ENCODE peak calls at places on chromosomes 5 and 9, in four cellular contexts. I, U, W and T are unnamed samples. For H3K4me1, the result is how much of the 10 kb centered on the place peaks cover.

GRCh38 chr5:80738466-80738865 is 83.7 kb upstream of the DHFR start:
- DNase-seq in I (no peak), U (no peak), W (no peak), T (no peak)

GRCh38 chr9:99823392-99824377 is 2.0 kb downstream of the NR4A3 start:
- DNase-seq in I (peak), U (peak), W (peak), T (peak)

GRCh38 chr5:1330847-1331831 is 13.8 kb downstream of the CLPTM1L start:
- DNase-seq in I (no peak), U (no peak), W (no peak), T (no peak)

GRCh38 chr9:104386425-104387069 is 117.5 kb upstream of the OR13F1 start:
- DNase-seq in I (peak), U (no peak), W (no peak), T (no peak)

GRCh38 chr5:173161148-173161547 is 16.8 kb downstream of the BNIP1 start:
- DNase-seq in I (no peak), U (no peak), W (no peak), T (no peak)

GRCh38 chr5:138054863-138055558 is 22.1 kb upstream of the FAM13B start:
- DNase-seq in I (peak), U (no peak), W (no peak), T (no peak)

GRCh38 chr9:33510264-33511183 is 13.5 kb upstream of the ANKRD18B start:
- DNase-seq in I (peak), U (peak), W (peak), T (peak)

GRCh38 chr9:128835246-128836210 is 5.9 kb upstream of the SPOUT1 start:
- DNase-seq in I (no peak), U (no peak), W (no peak), T (no peak)

GRCh38 chr5:22314548-22314947 is 538.6 kb downstream of the CDH12 start:
- DNase-seq in I (no peak), U (no peak), W (no peak), T (no peak)

GRCh38 chr5:39080168-39080567 is 6.0 kb upstream of the RICTOR start:
- DNase-seq in I (no peak), U (no peak), W (no peak), T (no peak)

GRCh38 chr5:2680979-2681378 is 70.5 kb downstream of the IRX2 start:
- DNase-seq in I (no peak), U (no peak), W (no peak), T (no peak)

GRCh38 chr5:72036951-72037350 is 70.3 kb upstream of the MAP1B start:
- DNase-seq in I (peak), U (no peak), W (no peak), T (peak)

GRCh38 chr9:2055203-2055658 is 40.1 kb downstream of the SMARCA2 start:
- DNase-seq in I (no peak), U (no peak), W (no peak), T (no peak)

GRCh38 chr5:63697811-63698210 is 264.4 kb downstream of the HTR1A start:
- DNase-seq in I (no peak), U (no peak), W (no peak), T (no peak)

GRCh38 chr5:25418978-25419377 is 774.2 kb upstream of the CDH10 start:
- DNase-seq in I (no peak), U (no peak), W (no peak), T (no peak)

GRCh38 chr9:37873955-37874354 is 30.0 kb downstream of the SLC25A51 start:
- DNase-seq in I (no peak), U (no peak), W (no peak), T (no peak)

GRCh38 chr9:83185517-83186192 is 122.7 kb upstream of the RASEF start:
- DNase-seq in I (peak), U (no peak), W (no peak), T (no peak)

GRCh38 chr9:81979196-81979595 is 9.4 kb upstream of the SPATA31D1 start:
- DNase-seq in I (no peak), U (no peak), W (no peak), T (no peak)

GRCh38 chr5:143011621-143012020 is 241.4 kb downstream of the ARHGAP26 start:
- DNase-seq in I (no peak), U (no peak), W (no peak), T (no peak)

GRCh38 chr5:50900952-50901510 is 234.6 kb downstream of the PARP8 start:
- DNase-seq in I (no peak), U (no peak), W (no peak), T (no peak)

GRCh38 chr9:63816742-63817621 is 1468.0 kb downstream of the FOXD4L5 start:
- DNase-seq in I (peak), U (peak), W (peak), T (peak)

GRCh38 chr9:114112778-114113585 is 13.9 kb upstream of the KIF12 start:
- DNase-seq in I (no peak), U (peak), W (no peak), T (peak)

GRCh38 chr9:70480405-70480980 is 66.0 kb upstream of the KLF9 start:
- DNase-seq in I (no peak), U (peak), W (no peak), T (peak)

GRCh38 chr5:141734501-141735231 is 52.6 kb upstream of the ARAP3 start:
- DNase-seq in I (peak), U (no peak), W (peak), T (no peak)

GRCh38 chr5:68350176-68350575 is 134.6 kb downstream of the PIK3R1 start:
- DNase-seq in I (no peak), U (no peak), W (no peak), T (no peak)

GRCh38 chr5:172496671-172497371 is 42.5 kb upstream of the SH3PXD2B start:
- DNase-seq in I (no peak), U (no peak), W (no peak), T (peak)

GRCh38 chr9:12935714-12936113 is 160.9 kb downstream of the LURAP1L start:
- DNase-seq in I (no peak), U (no peak), W (no peak), T (no peak)

GRCh38 chr5:138605254-138605972 is 30.2 kb upstream of the HSPA9 start:
- DNase-seq in I (no peak), U (no peak), W (no peak), T (no peak)

GRCh38 chr5:3695818-3696217 is 100.2 kb downstream of the IRX1 start:
- DNase-seq in I (peak), U (no peak), W (no peak), T (no peak)

GRCh38 chr5:65893749-65894430 is 32.5 kb upstream of the ERBIN start:
- DNase-seq in I (peak), U (no peak), W (no peak), T (no peak)

GRCh38 chr5:163569284-163569683 is 63.9 kb downstream of the MAT2B start:
- DNase-seq in I (no peak), U (no peak), W (no peak), T (no peak)

GRCh38 chr9:112308576-112308975 is 24.8 kb downstream of the PTBP3 start:
- DNase-seq in I (peak), U (no peak), W (no peak), T (no peak)

GRCh38 chr5:128965011-128965637 is at the start of gene SLC27A6:
- DNase-seq in I (peak), U (peak), W (no peak), T (peak)

GRCh38 chr5:67301285-67301904 is 104.8 kb upstream of the CD180 start:
- DNase-seq in I (no peak), U (no peak), W (no peak), T (no peak)

GRCh38 chr9:5265939-5266338 is 34.7 kb downstream of the INSL4 start:
- DNase-seq in I (peak), U (no peak), W (no peak), T (no peak)

GRCh38 chr9:127721391-127721821 is 5.5 kb downstream of the TTC16 start:
- DNase-seq in I (no peak), U (no peak), W (no peak), T (no peak)

GRCh38 chr9:92547356-92547755 is 11.6 kb upstream of the ECM2 start:
- DNase-seq in I (no peak), U (no peak), W (no peak), T (no peak)

DNA sequence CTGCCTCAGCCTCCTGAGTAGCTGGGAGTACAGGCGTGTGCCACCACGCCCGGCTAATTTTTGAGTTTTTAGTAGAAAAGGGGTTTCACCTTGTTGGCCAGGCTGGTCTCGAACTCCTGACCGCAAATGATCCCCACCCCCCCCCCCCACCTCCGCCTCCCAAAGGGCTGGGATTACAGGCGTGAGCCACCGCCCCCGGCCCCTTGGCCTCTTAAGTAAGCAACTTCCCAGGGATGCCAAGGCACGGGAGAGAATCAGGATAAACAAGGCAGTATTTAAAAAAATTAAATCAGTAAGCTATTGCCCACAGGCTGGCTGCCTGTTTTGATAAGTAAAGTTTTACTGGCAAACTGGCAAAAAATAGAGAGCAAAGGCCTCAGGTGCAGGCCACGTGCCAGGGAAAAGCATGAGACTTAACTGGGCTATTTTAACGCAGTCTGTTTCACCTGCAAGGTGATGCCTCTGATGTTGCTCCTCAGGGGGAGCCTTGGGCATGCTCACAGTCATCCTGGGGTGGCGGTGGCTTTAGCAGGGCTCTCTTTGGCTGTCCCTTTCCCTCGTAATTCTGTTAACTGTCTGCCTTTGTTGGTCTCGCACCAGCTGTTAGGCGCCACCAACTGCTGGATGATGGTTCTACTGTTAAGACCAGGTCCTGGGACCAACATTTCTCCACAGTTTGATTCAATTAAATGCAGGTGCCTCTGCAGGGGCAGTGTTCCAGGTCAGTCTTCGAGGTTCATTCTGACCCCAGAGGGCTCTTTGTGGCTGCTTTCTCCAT is 19.4 kb upstream of the RNF130 start:
- DNase-seq in I (peak), U (no peak), W (no peak), T (no peak)
- H3K4me3 ChIP-seq in I (peak), U (peak), W (no peak), T (peak)

DNA sequence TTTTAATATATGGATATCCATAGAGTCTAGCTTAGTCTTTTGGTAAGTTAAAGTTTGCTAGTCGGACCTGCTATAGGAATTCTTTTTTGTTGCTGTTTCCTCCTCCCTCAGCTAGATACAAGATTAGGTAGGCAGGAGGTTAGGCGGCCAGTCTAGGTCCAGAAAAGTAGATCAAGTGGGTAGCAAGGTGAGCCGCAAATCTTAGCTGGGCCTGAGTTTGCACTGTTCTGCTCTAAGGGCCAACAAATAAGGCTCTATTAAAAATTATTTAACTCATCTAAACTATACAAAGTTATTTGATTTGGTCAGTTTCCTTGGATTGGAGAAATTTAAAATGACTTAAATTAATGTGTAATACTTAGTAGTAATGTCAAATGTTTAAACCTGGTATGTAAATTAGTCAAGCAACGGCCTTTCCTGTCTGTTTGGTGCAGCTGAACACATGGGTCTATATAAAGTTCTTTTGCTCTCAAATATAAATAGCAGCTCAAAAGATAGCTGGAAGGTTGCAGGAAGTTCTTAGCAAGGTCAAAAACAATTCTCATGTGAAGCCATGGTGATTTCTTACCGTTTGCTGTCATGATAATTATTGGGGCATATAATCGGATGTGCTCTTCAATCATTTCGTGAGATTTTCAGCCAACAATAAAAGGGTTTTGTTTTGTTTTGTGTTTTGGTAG is 72.0 kb downstream of the PRKACG start:
- DNase-seq in I (no peak), U (no peak), W (no peak), T (no peak)
- H3K4me1 ChIP-seq in I (under half), U (under half), W (under half), T (under half)

GRCh38 chr9:131738838-131739191 is 1.1 kb downstream of the RAPGEF1 start:
- DNase-seq in I (peak), U (no peak), W (no peak), T (no peak)
- H3K4me3 ChIP-seq in I (peak), U (peak), W (peak), T (peak)

GRCh38 chr5:14595877-14596276 is 14.3 kb downstream of the OTULINL start:
- DNase-seq in I (no peak), U (no peak), W (no peak), T (no peak)
- H3K4me1 ChIP-seq in I (under half), U (under half), W (half or more), T (under half)

DNA sequence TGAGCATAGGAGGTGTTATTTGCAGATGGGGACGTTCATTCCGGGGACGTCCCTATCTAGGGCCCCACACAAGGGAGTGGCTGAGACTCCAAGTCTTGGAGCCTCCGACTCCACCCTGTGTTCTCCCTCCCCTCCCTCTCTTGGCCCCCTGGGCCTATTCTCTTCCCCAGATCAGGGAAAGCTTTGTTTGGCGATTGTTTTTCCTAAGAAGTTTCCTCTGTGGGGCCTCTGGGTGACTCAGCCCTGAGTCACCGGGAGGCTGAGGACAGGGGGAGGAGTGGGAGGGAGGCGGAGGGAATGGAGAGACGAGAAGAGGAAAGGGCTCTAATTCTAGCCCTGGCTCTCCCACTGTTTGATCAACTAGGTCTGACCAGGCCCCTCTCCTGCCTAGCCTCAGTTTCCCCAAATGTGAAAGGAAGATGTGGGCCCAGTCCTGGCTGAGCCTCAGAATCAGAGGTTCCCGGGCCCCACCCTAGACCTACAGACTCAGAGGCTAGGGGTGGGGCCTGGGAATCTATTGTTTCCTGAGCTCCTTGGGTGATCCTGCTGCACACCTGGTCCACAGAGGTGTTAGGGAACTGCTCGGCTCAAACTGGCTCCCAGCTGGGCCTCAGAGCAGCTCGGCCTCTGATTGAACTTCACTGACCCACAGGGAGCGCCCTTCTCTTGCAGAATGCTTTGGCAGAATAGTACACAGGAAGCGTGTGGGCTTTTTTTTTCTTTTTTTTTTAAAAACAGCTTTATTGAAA is 19.2 kb downstream of the GSN start:
- DNase-seq in I (peak), U (peak), W (no peak), T (peak)
- H3K4me3 ChIP-seq in I (peak), U (peak), W (no peak), T (no peak)

GRCh38 chr5:92676839-92677197 is 904.2 kb downstream of the NR2F1-AS1 start:
- DNase-seq in I (no peak), U (no peak), W (no peak), T (no peak)

GRCh38 chr5:92674322-92674721 is 906.7 kb downstream of the NR2F1-AS1 start:
- DNase-seq in I (peak), U (no peak), W (no peak), T (no peak)

GRCh38 chr5:92678576-92679105 is 902.4 kb downstream of the NR2F1-AS1 start:
- DNase-seq in I (peak), U (no peak), W (no peak), T (peak)

DNA sequence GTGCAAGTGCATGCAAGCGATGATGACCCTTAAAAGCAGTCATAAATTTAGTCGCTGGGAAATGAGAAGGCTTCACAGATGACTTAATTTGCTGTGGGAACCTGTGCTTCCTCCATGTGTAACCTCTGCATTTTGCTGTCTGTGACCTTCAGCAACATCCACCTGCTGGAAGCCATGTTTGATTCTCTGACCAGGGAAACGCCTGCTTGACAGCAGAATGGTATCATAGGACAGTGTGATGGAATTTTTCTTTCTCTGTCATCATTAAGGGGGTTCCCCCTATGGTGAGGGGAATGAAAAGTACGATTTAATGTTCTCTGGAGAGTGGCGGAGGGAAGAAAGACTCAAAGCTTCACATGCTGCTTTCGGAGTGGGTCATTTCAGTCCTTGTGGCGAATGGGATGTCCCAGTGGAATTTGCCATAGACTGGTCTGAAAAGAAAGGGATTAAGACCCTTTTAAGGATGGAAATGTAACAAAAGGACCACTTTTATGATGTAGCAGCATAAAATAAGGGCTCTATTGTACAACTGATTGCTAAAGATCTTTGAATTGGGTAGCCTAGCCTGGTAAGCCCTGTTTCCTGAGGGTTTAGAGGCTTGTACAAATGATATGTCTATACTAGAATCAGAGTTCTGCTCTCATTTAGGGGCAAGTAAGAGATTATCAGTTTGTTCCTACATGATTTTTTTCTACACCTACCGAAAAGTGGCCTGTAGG is 904.7 kb downstream of the NR2F1-AS1 start:
- DNase-seq in I (peak), U (no peak), W (no peak), T (no peak)
- H3K4me1 ChIP-seq in I (under half), U (under half), W (under half), T (under half)